ENCODE peak calls at places on chromosomes 1 and 21, in five cellular contexts. Z is HS-5, I is WTC11, K is SJSA1, V is HFF-Myc. X is an unnamed sample.

GRCh38 chr21:16046625-16047340 is 317.0 kb downstream of the USP25 start:
- DNase-seq in Z (peak), I (no peak), K (no peak), V (no peak), X (no peak)

GRCh38 chr1:15207829-15208429 is 39.1 kb upstream of the FHAD1 start:
- DNase-seq in Z (no peak), I (no peak), K (no peak), V (no peak), X (no peak)

GRCh38 chr1:1181129-1181937 is 7.7 kb downstream of the TTLL10 start:
- DNase-seq in Z (no peak), I (peak), K (no peak), V (no peak), X (no peak)

GRCh38 chr1:165876121-165876520 is 48.7 kb downstream of the UCK2 start:
- DNase-seq in Z (no peak), I (no peak), K (no peak), V (no peak), X (no peak)

GRCh38 chr1:56025942-56026341 is 553.4 kb downstream of the PLPP3 start:
- DNase-seq in Z (no peak), I (no peak), K (no peak), V (no peak), X (no peak)

GRCh38 chr1:240417317-240417716 is 194.6 kb downstream of the GREM2 start:
- DNase-seq in Z (no peak), I (no peak), K (no peak), V (no peak), X (no peak)

GRCh38 chr1:161198206-161198876 is 513 bp downstream of the ADAMTS4 start:
- DNase-seq in Z (no peak), I (peak), K (no peak), V (no peak), X (no peak)

GRCh38 chr1:115332813-115333608 is 5.0 kb downstream of the NGF start:
- DNase-seq in Z (peak), I (no peak), K (no peak), V (no peak), X (peak)

GRCh38 chr1:201828451-201828819 is 522 bp upstream of the IPO9 start:
- DNase-seq in Z (no peak), I (no peak), K (no peak), V (no peak), X (no peak)

GRCh38 chr1:145720556-145720877 is 1.2 kb downstream of the CD160 start:
- DNase-seq in Z (peak), I (no peak), K (peak), V (no peak), X (no peak)

GRCh38 chr1:22709227-22709626 is 1.4 kb upstream of the EPHB2 start:
- DNase-seq in Z (no peak), I (peak), K (no peak), V (no peak), X (no peak)

GRCh38 chr1:152313319-152313801 is 11.7 kb downstream of the FLG start:
- DNase-seq in Z (no peak), I (no peak), K (peak), V (no peak), X (no peak)

GRCh38 chr1:108858541-108858940 is 1.6 kb upstream of the AKNAD1 start:
- DNase-seq in Z (no peak), I (no peak), K (no peak), V (no peak), X (no peak)

GRCh38 chr1:6599141-6599975 is 3.3 kb downstream of the KLHL21 start:
- DNase-seq in Z (no peak), I (no peak), K (no peak), V (no peak), X (peak)

GRCh38 chr1:115539061-115539460 is 102.7 kb upstream of the VANGL1 start:
- DNase-seq in Z (no peak), I (no peak), K (no peak), V (no peak), X (no peak)

GRCh38 chr1:209755926-209756607 is at the start of gene TRAF3IP3:
- DNase-seq in Z (no peak), I (no peak), K (no peak), V (no peak), X (peak)

GRCh38 chr1:180116964-180117763 is 37.5 kb upstream of the QSOX1 start:
- DNase-seq in Z (peak), I (no peak), K (no peak), V (no peak), X (no peak)

GRCh38 chr1:95829581-95829980 is 595.6 kb downstream of the RWDD3 start:
- DNase-seq in Z (no peak), I (no peak), K (no peak), V (no peak), X (no peak)

GRCh38 chr1:185670187-185670627 is 64.0 kb upstream of the HMCN1 start:
- DNase-seq in Z (no peak), I (peak), K (peak), V (no peak), X (peak)

GRCh38 chr1:204355913-204356312 is 3.8 kb downstream of the PLEKHA6 start:
- DNase-seq in Z (no peak), I (no peak), K (no peak), V (no peak), X (no peak)

GRCh38 chr1:228315945-228316588 is 90.6 kb downstream of the TRIM11 start:
- DNase-seq in Z (no peak), I (no peak), K (peak), V (no peak), X (no peak)

GRCh38 chr1:42381424-42381673 is 757 bp downstream of the RIMKLA start:
- DNase-seq in Z (no peak), I (no peak), K (no peak), V (no peak), X (no peak)

GRCh38 chr1:150995896-150996295 is 10.8 kb downstream of the MINDY1 start:
- DNase-seq in Z (no peak), I (peak), K (no peak), V (no peak), X (peak)

GRCh38 chr1:228337031-228337564 is 69.5 kb downstream of the TRIM11 start:
- DNase-seq in Z (no peak), I (no peak), K (no peak), V (no peak), X (no peak)

X was measured in activated CD4-positive, alpha-beta T cell treated with anti-CD3 and anti-CD28 coated beads for 36 hours.